ENCODE peak calls at places on chromosomes 6 and 20, in eight cellular contexts. E is aorta; B is right cardiac atrium; P is fibroblast of lung; W is iPS DF 6.9; X is SJSA1; S is right lobe of liver; A is CD8-positive, alpha-beta memory T cell. Y is an unnamed sample.

GRCh38 chr20:25525857-25526256 is 59.5 kb downstream of the NINL start:
- DNase-seq in X (peak; percentile 89), S (no peak), W (no peak), B (no peak), E (peak; percentile 68), A (no peak), P (peak; percentile 99), Y (peak; percentile 17)

GRCh38 chr6:113723182-113723581 is 134.0 kb upstream of the MARCKS start:
- DNase-seq in P (no peak), E (no peak), W (no peak), S (no peak), A (no peak), B (no peak), X (peak; percentile 38), Y (no peak)

GRCh38 chr6:1604991-1605821 is 4.5 kb upstream of the FOXC1 start:
- DNase-seq in B (no peak), S (no peak), X (no peak), A (no peak), P (no peak), E (no peak), W (no peak), Y (no peak)

GRCh38 chr6:2783188-2783957 is 18.2 kb downstream of the WRNIP1 start:
- DNase-seq in B (no peak), S (no peak), A (no peak), W (no peak), X (no peak), E (no peak), P (no peak), Y (no peak)

GRCh38 chr6:36136034-36136433 is 5.7 kb downstream of the MAPK13 start:
- DNase-seq in E (no peak), A (no peak), X (no peak), S (no peak), P (no peak), B (no peak), W (no peak), Y (no peak)

GRCh38 chr20:23152308-23152892 is 66.3 kb upstream of the CD93 start:
- DNase-seq in A (no peak), W (no peak), X (no peak), E (peak; percentile 94), S (peak; percentile 59), P (peak; percentile 72), B (peak; percentile 87), Y (peak; percentile 49)

GRCh38 chr6:69668916-69669315 is 127.9 kb downstream of the LMBRD1 start:
- DNase-seq in P (no peak), W (no peak), B (no peak), E (no peak), S (no peak), X (no peak), A (no peak), Y (no peak)

GRCh38 chr20:9068232-9068781 is 580 bp upstream of the PLCB4 start:
- DNase-seq in X (no peak), W (no peak), S (no peak), P (peak; percentile 56), B (peak; percentile 82), A (no peak), E (peak; percentile 57), Y (peak; percentile 57)

GRCh38 chr6:157774153-157775135 is 48.6 kb upstream of the SNX9 start:
- DNase-seq in A (no peak), B (no peak), W (no peak), S (no peak), E (no peak), P (no peak), X (no peak), Y (no peak)

GRCh38 chr6:26121141-26122004 is 34.1 kb downstream of the HFE start:
- DNase-seq in E (no peak), P (peak; percentile 55), A (no peak), W (no peak), X (peak; percentile 77), B (no peak), S (no peak), Y (no peak)

GRCh38 chr20:52060794-52061714 is 130.5 kb downstream of the ZFP64 start:
- DNase-seq in A (no peak), W (peak; percentile 50), B (no peak), E (no peak), S (no peak), X (peak; percentile 34), P (no peak), Y (peak; percentile 83)

GRCh38 chr20:16514145-16514544 is 59.1 kb downstream of the KIF16B start:
- DNase-seq in X (no peak), W (no peak), S (no peak), P (no peak), E (no peak), B (no peak), A (no peak), Y (no peak)

GRCh38 chr6:106630366-106630765 is 988 bp downstream of the QRSL1 start:
- DNase-seq in A (no peak), W (no peak), S (no peak), X (no peak), E (no peak), B (no peak), P (no peak), Y (no peak)

GRCh38 chr6:73873081-73873480 is 177.1 kb downstream of the CD109 start:
- DNase-seq in A (no peak), S (no peak), B (no peak), E (no peak), X (no peak), W (no peak), P (no peak), Y (no peak)

GRCh38 chr20:8094415-8094818 is 37.6 kb upstream of the PLCB1 start:
- DNase-seq in B (peak; percentile 93), W (no peak), S (peak; percentile 53), X (no peak), A (no peak), P (peak; percentile 5), E (peak; percentile 54), Y (no peak)

GRCh38 chr20:34129518-34130162 is 17.6 kb upstream of the EIF2S2 start:
- DNase-seq in E (peak; percentile 61), W (peak; percentile 58), B (peak; percentile 78), A (peak; percentile 58), P (peak; percentile 57), X (peak; percentile 63), S (no peak), Y (peak; percentile 83)

GRCh38 chr20:16802652-16802935 is 54.4 kb downstream of the OTOR start:
- DNase-seq in A (no peak), E (no peak), W (no peak), S (no peak), X (no peak), P (no peak), B (no peak), Y (no peak)

DNA sequence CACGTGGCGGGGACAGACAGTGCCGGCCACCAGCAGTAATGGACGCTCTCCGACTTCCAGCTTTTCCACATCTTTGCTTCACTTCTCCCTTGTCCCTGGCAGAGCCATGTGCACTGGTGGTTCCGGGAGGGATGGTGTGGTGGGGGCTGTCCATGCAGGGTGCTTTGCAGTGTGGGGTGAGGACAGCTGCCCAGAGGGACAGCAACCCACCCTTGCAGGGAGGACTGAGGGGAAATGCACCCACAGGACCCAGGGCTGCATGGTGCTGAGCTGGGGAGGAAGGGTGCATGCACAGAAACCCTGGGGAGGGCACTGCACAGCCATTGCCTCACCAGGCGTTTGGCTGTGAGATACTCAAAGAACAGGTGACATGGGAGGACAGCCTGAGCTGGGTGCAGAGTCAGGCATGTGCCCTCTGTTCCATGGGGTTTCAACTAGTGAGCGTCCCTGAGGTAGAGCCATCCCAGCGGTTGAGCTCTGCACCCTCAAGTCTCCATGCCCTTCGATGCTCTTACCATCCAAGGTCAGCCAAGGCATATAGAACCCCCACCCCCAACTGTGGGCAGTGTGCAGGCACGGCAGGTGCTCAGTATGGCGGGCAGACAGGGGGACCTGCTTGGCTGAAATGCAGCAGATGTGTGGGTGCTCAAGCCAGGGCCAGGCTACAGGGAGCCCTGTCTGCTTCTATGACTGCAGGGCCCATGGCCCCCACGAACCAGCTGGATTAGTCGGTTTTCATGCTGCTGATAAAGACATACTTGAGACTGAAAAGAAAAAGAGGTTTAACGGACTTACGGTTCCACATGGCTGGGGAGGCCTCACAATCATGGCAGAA is 239.7 kb downstream of the TTLL2 start:
- DNase-seq in E (no peak), X (no peak), P (no peak), S (peak; percentile 27), B (no peak), W (no peak), A (no peak), Y (no peak)
- H3K9me3 ChIP-seq in E (no peaks in the 10 kb centered on the region), X (no peaks in the 10 kb centered on the region), P (no peaks in the 10 kb centered on the region), S (no peaks in the 10 kb centered on the region), B (no peaks in the 10 kb centered on the region), W (no peaks in the 10 kb centered on the region), A (no peaks in the 10 kb centered on the region), Y (no peaks in the 10 kb centered on the region)

GRCh38 chr6:88605271-88605670 is 358.1 kb downstream of the RNGTT start:
- DNase-seq in B (no peak), A (no peak), P (no peak), E (no peak), S (no peak), W (no peak), X (no peak), Y (no peak)
- H3K4me1 ChIP-seq in B (no peaks in the 10 kb centered on the region), A (no peaks in the 10 kb centered on the region), P (no peaks in the 10 kb centered on the region), E (no peaks in the 10 kb centered on the region), S (no peaks in the 10 kb centered on the region), W (no peaks in the 10 kb centered on the region), X (no peaks in the 10 kb centered on the region), Y (no peaks in the 10 kb centered on the region)

DNA sequence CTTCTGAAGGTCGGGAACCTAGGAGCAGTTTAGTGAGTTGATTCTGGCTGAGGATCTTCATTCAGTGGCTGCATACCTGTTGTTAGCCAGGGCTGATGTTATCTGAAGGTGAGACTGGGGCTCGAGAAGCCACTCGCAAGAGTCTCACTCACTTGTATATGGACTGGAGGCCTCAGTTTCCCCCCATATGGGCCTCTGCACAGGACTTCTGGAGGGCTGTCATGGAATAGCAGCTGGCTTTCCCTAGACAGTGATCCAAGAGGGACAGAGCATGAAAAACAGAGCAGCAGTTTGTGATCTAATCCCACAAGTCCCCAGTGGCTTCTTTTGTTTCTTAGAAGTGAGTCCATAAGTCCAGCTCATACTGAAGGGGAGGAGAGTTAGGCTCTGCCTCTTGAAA is 623.4 kb downstream of the CDH26 start:
- DNase-seq in A (no peak), B (no peak), S (no peak), E (no peak), P (no peak), X (no peak), W (no peak), Y (no peak)
- H3K9me3 ChIP-seq in A (no peaks in the 10 kb centered on the region), B (no peaks in the 10 kb centered on the region), S (no peaks in the 10 kb centered on the region), E (no peaks in the 10 kb centered on the region), P (no peaks in the 10 kb centered on the region), X (peaks cover 2% of the 10 kb centered on the region), W (no peaks in the 10 kb centered on the region), Y (no peaks in the 10 kb centered on the region)

DNA sequence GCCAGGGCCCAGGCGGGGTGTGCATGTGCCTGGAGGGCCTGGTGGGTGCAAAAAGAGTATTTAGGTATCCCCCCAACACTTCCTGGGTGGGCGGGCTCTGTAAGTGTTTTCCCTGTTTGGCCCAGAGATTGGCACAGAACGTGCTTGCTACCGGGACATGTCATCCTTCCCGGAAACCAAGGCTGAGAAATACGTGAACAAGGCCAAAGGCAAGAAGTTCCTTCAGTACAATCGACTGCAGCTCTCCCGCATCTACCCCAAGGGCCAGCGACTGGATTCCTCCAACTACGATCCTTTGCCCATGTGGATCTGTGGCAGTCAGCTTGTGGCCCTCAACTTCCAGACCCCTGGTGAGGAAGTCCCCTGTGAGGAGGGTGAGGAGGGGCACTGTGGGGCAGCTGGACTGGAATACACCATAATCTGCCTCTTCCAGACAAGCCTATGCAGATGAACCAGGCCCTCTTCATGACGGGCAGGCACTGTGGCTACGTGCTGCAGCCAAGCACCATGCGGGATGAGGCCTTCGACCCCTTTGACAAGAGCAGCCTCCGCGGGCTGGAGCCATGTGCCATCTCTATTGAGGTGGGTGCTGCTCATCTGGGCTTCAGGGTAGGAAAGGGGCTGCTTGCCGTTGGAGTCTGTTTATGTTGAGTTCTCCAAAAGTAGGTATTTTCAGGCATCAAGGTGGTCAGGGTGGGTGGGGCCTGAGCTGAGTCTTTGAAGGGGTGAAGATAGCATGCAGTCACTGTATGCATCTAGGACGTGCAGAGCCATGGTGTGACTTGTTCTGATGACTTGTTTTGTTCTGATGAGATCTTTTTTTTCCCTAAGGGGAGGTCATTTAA is 35.2 kb downstream of the PLCG1 start:
- DNase-seq in E (no peak), P (no peak), B (peak; percentile 75), W (no peak), S (peak; percentile 43), X (no peak), A (no peak), Y (peak; percentile 43)
- H3K4me1 ChIP-seq in E (peaks cover 5% of the 10 kb centered on the region), P (peaks cover 17% of the 10 kb centered on the region), B (peaks cover 20% of the 10 kb centered on the region), W (no peaks in the 10 kb centered on the region), S (no peaks in the 10 kb centered on the region), X (peaks cover 20% of the 10 kb centered on the region), A (peaks cover 4% of the 10 kb centered on the region), Y (no peaks in the 10 kb centered on the region)